ENCODE peak calls at places on chromosomes 16 and 17, in five cellular contexts. T, Q, G, Z and Y are unnamed samples. For H3K4me1, the result is how much of the 10 kb centered on the place peaks cover.

GRCh38 chr16:53654946-53655345 is 48.7 kb downstream of the RPGRIP1L start:
- DNase-seq in T (no peak), Q (no peak), G (no peak), Z (no peak), Y (no peak)

GRCh38 chr17:57540596-57540995 is 204.5 kb downstream of the CCDC182 start:
- DNase-seq in T (no peak), Q (no peak), G (no peak), Z (no peak), Y (no peak)

GRCh38 chr17:41848788-41849187 is 11.2 kb downstream of the KLHL10 start:
- DNase-seq in T (no peak), Q (no peak), G (no peak), Z (no peak), Y (no peak)

GRCh38 chr16:3285131-3285530 is 1.8 kb downstream of the ZNF263 start:
- DNase-seq in T (no peak), Q (no peak), G (no peak), Z (no peak), Y (no peak)

GRCh38 chr17:57718878-57719277 is 26.2 kb downstream of the CCDC182 start:
- DNase-seq in T (no peak), Q (no peak), G (no peak), Z (no peak), Y (no peak)

GRCh38 chr16:83651871-83652270 is 155.9 kb upstream of the HSBP1 start:
- DNase-seq in T (no peak), Q (no peak), G (no peak), Z (peak), Y (no peak)

GRCh38 chr17:82283208-82283749 is 9.8 kb upstream of the CSNK1D start:
- DNase-seq in T (no peak), Q (no peak), G (peak), Z (peak), Y (no peak)

GRCh38 chr16:15460601-15461000 is 26.2 kb downstream of the BMERB1 start:
- DNase-seq in T (no peak), Q (no peak), G (no peak), Z (no peak), Y (no peak)

GRCh38 chr16:79395631-79396030 is 204.9 kb downstream of the MAF start:
- DNase-seq in T (no peak), Q (no peak), G (no peak), Z (no peak), Y (no peak)

GRCh38 chr17:53191878-53192277 is 630.8 kb upstream of the KIF2B start:
- DNase-seq in T (no peak), Q (no peak), G (no peak), Z (no peak), Y (no peak)

GRCh38 chr16:26457896-26458295 is 608.8 kb upstream of the C16orf82 start:
- DNase-seq in T (no peak), Q (no peak), G (no peak), Z (no peak), Y (no peak)

GRCh38 chr16:13680021-13680672 is 239.8 kb upstream of the ERCC4 start:
- DNase-seq in T (no peak), Q (no peak), G (peak), Z (no peak), Y (no peak)

GRCh38 chr17:55423535-55423934 is 1.9 kb upstream of the MMD start:
- DNase-seq in T (no peak), Q (no peak), G (no peak), Z (no peak), Y (no peak)

GRCh38 chr16:67884684-67885083 is at the start of gene NRN1L:
- DNase-seq in T (peak), Q (peak), G (no peak), Z (peak), Y (peak)

GRCh38 chr17:64217249-64217652 is 45.8 kb downstream of the TEX2 start:
- DNase-seq in T (no peak), Q (no peak), G (no peak), Z (no peak), Y (no peak)

GRCh38 chr17:47324224-47325020 is 667 bp downstream of the EFCAB13 start:
- DNase-seq in T (peak), Q (peak), G (peak), Z (no peak), Y (no peak)

GRCh38 chr17:50267074-50267841 is 7.0 kb upstream of the TMEM92 start:
- DNase-seq in T (no peak), Q (no peak), G (no peak), Z (no peak), Y (no peak)

GRCh38 chr16:51164167-51164566 is 13.1 kb upstream of the SALL1 start:
- DNase-seq in T (no peak), Q (no peak), G (no peak), Z (no peak), Y (no peak)

GRCh38 chr16:27839419-27839818 is 224.1 kb downstream of the GSG1L start:
- DNase-seq in T (no peak), Q (peak), G (no peak), Z (no peak), Y (no peak)

GRCh38 chr16:53207810-53208752 is 153.3 kb downstream of the CHD9 start:
- DNase-seq in T (no peak), Q (peak), G (peak), Z (peak), Y (no peak)

GRCh38 chr16:87854053-87854906 is 15.0 kb downstream of the SLC7A5 start:
- DNase-seq in T (no peak), Q (no peak), G (peak), Z (peak), Y (no peak)

GRCh38 chr16:14502932-14503741 is 126.9 kb downstream of the PARN start:
- DNase-seq in T (no peak), Q (no peak), G (no peak), Z (no peak), Y (no peak)

GRCh38 chr17:10069301-10069700 is 129.1 kb downstream of the GAS7 start:
- DNase-seq in T (no peak), Q (no peak), G (no peak), Z (no peak), Y (no peak)

GRCh38 chr16:68083861-68084503 is 1.2 kb upstream of the NFATC3 start:
- DNase-seq in T (no peak), Q (no peak), G (peak), Z (no peak), Y (no peak)

GRCh38 chr17:21301593-21302550 is 17.4 kb downstream of the MAP2K3 start:
- DNase-seq in T (no peak), Q (no peak), G (no peak), Z (no peak), Y (no peak)

GRCh38 chr16:67006930-67007658 is 18.7 kb downstream of the CES4A start:
- DNase-seq in T (no peak), Q (no peak), G (no peak), Z (no peak), Y (no peak)

GRCh38 chr17:28204751-28205150 is 114.2 kb upstream of the TMEM97 start:
- DNase-seq in T (no peak), Q (no peak), G (peak), Z (no peak), Y (no peak)

GRCh38 chr17:42018339-42018738 is 1.1 kb upstream of the DNAJC7 start:
- DNase-seq in T (no peak), Q (peak), G (no peak), Z (no peak), Y (no peak)

GRCh38 chr17:57261084-57261461 is 4.8 kb downstream of the MSI2 start:
- DNase-seq in T (no peak), Q (no peak), G (no peak), Z (no peak), Y (no peak)

GRCh38 chr16:85083051-85083639 is 29.1 kb downstream of the CIBAR2 start:
- DNase-seq in T (no peak), Q (peak), G (no peak), Z (peak), Y (no peak)

GRCh38 chr17:33725675-33726271 is 432.7 kb upstream of the ASIC2 start:
- DNase-seq in T (peak), Q (peak), G (peak), Z (peak), Y (no peak)

GRCh38 chr17:6632530-6632929 is 8.0 kb downstream of the KIAA0753 start:
- DNase-seq in T (no peak), Q (no peak), G (no peak), Z (no peak), Y (no peak)

GRCh38 chr17:6623941-6624340 is 16.6 kb downstream of the KIAA0753 start:
- DNase-seq in T (no peak), Q (no peak), G (no peak), Z (no peak), Y (no peak)

GRCh38 chr17:6627019-6627418 is 13.5 kb downstream of the KIAA0753 start:
- DNase-seq in T (no peak), Q (no peak), G (no peak), Z (no peak), Y (no peak)

GRCh38 chr17:6630390-6630789 is 10.1 kb downstream of the KIAA0753 start:
- DNase-seq in T (no peak), Q (no peak), G (no peak), Z (no peak), Y (no peak)

DNA sequence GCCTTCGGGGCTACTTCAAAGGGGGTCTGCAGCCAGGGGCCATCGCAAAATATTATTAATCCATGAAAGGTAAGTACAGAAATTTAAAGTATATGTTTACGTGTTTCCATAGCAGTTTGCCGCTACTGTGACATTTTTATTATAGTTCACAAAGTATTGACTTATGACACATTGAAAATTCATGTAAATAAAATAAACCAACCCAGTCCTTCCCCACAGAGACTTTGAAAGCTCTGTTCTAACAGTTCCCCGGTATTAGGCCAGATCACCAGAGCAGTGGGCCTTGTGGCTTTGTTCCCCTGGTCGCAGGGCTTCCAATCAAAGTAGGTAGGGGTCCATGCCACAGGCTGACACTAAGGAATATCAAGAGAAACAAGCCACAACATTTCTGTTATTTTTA is 13.9 kb downstream of the KIAA0753 start:
- DNase-seq in T (no peak), Q (no peak), G (no peak), Z (no peak), Y (no peak)
- H3K4me1 ChIP-seq in T (under half), Q (under half), G (under half), Z (under half), Y (under half)

GRCh38 chr17:11366451-11366850 is 125.4 kb downstream of the SHISA6 start:
- DNase-seq in T (no peak), Q (no peak), G (no peak), Z (no peak), Y (no peak)

GRCh38 chr17:11369570-11369969 is 128.6 kb downstream of the SHISA6 start:
- DNase-seq in T (no peak), Q (no peak), G (no peak), Z (no peak), Y (no peak)

DNA sequence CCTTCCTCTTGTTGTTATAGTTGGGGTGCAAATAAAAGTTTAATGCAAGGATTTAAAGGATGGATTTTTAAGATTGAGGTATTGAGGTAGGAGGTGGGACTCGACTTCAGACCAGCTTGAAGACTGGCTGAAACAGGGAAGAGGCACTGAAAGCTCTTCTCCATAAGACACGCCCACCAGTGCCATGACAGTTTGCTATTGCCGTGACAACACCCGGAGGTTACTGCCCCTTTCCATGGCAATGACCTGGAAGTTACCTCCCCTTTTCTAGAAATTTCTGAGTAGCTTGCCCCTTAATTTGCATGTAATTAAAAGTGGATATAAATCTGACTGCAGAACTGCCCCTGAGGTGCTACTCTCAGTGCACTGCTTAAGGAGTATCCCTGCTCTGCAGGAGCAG is 122.6 kb downstream of the SHISA6 start:
- DNase-seq in T (no peak), Q (peak), G (no peak), Z (no peak), Y (no peak)
- H3K4me1 ChIP-seq in T (under half), Q (under half), G (under half), Z (under half), Y (under half)

GRCh38 chr17:17872468-17873345 is 35.9 kb upstream of the SREBF1 start:
- DNase-seq in T (no peak), Q (no peak), G (no peak), Z (no peak), Y (no peak)
- H3K4me1 ChIP-seq in T (half or more), Q (under half), G (under half), Z (under half), Y (under half)

GRCh38 chr17:67362173-67362572 is 4.2 kb downstream of the PSMD12 start:
- DNase-seq in T (no peak), Q (no peak), G (no peak), Z (no peak), Y (no peak)
- H3K4me1 ChIP-seq in T (half or more), Q (under half), G (under half), Z (under half), Y (under half)

DNA sequence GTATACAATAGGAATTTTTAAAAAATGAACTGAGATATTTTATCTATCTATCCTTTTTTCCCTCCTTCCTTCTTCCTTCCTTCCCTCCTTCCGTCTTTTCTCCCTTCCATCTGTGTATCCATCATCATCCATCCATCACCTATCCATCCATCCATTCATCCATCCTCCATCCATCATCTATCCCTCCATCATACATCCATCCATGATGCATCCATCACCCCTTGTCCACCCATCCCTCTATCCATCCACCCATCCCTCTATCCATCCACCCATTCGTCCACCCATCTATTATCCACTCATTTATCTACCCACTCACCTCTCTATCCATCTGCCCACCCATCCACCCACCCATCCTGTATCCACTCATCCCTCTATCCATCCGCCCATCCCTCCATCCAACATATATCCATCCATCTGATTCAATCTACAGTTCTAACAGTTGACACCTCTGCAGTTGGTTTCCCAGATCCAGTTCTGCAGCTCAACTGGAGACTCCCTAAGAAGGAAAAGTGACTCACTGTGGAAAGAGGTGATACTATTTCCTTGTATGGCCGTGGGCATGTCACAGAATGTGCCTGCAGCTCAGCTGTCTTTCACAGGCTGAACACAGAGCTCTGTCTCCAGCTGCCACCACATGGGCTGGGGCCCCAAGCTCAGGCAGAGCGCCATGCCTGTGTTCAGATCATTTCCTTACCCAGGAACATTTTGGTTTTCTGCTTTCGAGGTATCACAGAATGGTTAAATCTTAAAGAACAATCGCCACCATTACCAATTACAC is 130.8 kb downstream of the XYLT1 start:
- DNase-seq in T (no peak), Q (no peak), G (no peak), Z (no peak), Y (no peak)
- H3K4me1 ChIP-seq in T (under half), Q (under half), G (under half), Z (under half), Y (under half)

GRCh38 chr17:1710807-1711553 is 803 bp upstream of the TLCD2 start:
- DNase-seq in T (no peak), Q (peak), G (peak), Z (no peak), Y (no peak)
- H3K4me1 ChIP-seq in T (half or more), Q (under half), G (under half), Z (under half), Y (under half)